ENCODE peak calls at places on chromosomes 12 and 14, in four cellular contexts. K, X, Q and B are unnamed samples.

GRCh38 chr14:28769358-28769757 is 2.8 kb downstream of the FOXG1 start:
- DNase-seq in K (no peak), X (no peak), Q (no peak), B (no peak)

GRCh38 chr12:81094718-81095360 is 17.0 kb downstream of the ACSS3 start:
- DNase-seq in K (no peak), X (no peak), Q (no peak), B (no peak)

GRCh38 chr12:108939594-108939993 is 59.7 kb downstream of the DAO start:
- DNase-seq in K (peak), X (peak), Q (no peak), B (peak)

GRCh38 chr14:74988131-74988530 is 14.6 kb upstream of the EIF2B2 start:
- DNase-seq in K (peak), X (no peak), Q (peak), B (peak)

GRCh38 chr14:103284574-103285467 is 49.2 kb upstream of the EIF5 start:
- DNase-seq in K (peak), X (peak), Q (no peak), B (peak)

GRCh38 chr14:50007123-50007903 is 109.1 kb downstream of the VCPKMT start:
- DNase-seq in K (no peak), X (peak), Q (no peak), B (no peak)

GRCh38 chr14:44404021-44404420 is 103.1 kb downstream of the FSCB start:
- DNase-seq in K (peak), X (no peak), Q (no peak), B (no peak)

GRCh38 chr12:122726056-122726558 is 4.5 kb downstream of the HCAR1 start:
- DNase-seq in K (no peak), X (no peak), Q (no peak), B (peak)

GRCh38 chr14:53043107-53043704 is 92.4 kb upstream of the FERMT2 start:
- DNase-seq in K (peak), X (no peak), Q (no peak), B (peak)

GRCh38 chr12:103626498-103626897 is 39.4 kb downstream of the STAB2 start:
- DNase-seq in K (peak), X (peak), Q (no peak), B (no peak)

GRCh38 chr14:92253381-92253894 is 69.5 kb upstream of the SLC24A4 start:
- DNase-seq in K (no peak), X (peak), Q (no peak), B (no peak)

GRCh38 chr12:109951136-109951535 is 45.0 kb downstream of the GIT2 start:
- DNase-seq in K (peak), X (no peak), Q (no peak), B (peak)

GRCh38 chr12:105992849-105993740 is 145.7 kb downstream of the NUAK1 start:
- DNase-seq in K (peak), X (peak), Q (no peak), B (peak)

GRCh38 chr12:51850081-51850932 is 1.8 kb upstream of the FIGNL2 start:
- DNase-seq in K (no peak), X (no peak), Q (no peak), B (no peak)

GRCh38 chr12:101010881-101011280 is 199.2 kb downstream of the SLC5A8 start:
- DNase-seq in K (no peak), X (no peak), Q (no peak), B (no peak)

GRCh38 chr14:103058209-103059055 is 1.1 kb upstream of the CDC42BPB start:
- DNase-seq in K (peak), X (peak), Q (no peak), B (no peak)

GRCh38 chr14:57729208-57730187 is 136.4 kb downstream of the SLC35F4 start:
- DNase-seq in K (no peak), X (no peak), Q (no peak), B (no peak)

GRCh38 chr12:48999371-49000131 is at the start of gene DDN:
- DNase-seq in K (peak), X (peak), Q (no peak), B (peak)